ENCODE peak calls at places on chromosome 16, in four cellular contexts. Y is WERI-Rb-1, O is brain microvascular endothelial cell, C is caudate nucleus. Q is an unnamed sample.
A peak's percentile ranks its signal among the peaks of the same experiment; 100 is the strongest.

GRCh38 chr16:89117239-89117974 is 23.8 kb downstream of the ACSF3 start:
- DNase-seq in O (no peak), C (no peak), Y (no peak), Q (no peak)

GRCh38 chr16:89094252-89094901 is 725 bp downstream of the ACSF3 start:
- DNase-seq in C (no peak), Y (no peak), O (no peak), Q (no peak)

GRCh38 chr16:23131841-23132576 is 17.2 kb downstream of the USP31 start:
- DNase-seq in C (no peak), Y (no peak), O (no peak), Q (no peak)

GRCh38 chr16:9126609-9127008 is 35.2 kb downstream of the HAPSTR1 start:
- DNase-seq in O (no peak), Y (no peak), C (no peak), Q (no peak)

GRCh38 chr16:70573451-70574121 is 50.0 kb downstream of the SF3B3 start:
- DNase-seq in C (no peak), Y (no peak), O (peak; percentile 93), Q (no peak)

GRCh38 chr16:84196727-84197486 is 6.0 kb downstream of the ADAD2 start:
- DNase-seq in O (no peak), C (no peak), Y (no peak), Q (no peak)

GRCh38 chr16:1773703-1774455 is 945 bp upstream of the MRPS34 start:
- DNase-seq in Y (no peak), C (no peak), O (no peak), Q (no peak)

GRCh38 chr16:85377388-85378144 is 235.6 kb upstream of the GSE1 start:
- DNase-seq in Y (no peak), C (no peak), O (no peak), Q (no peak)

GRCh38 chr16:68313116-68313515 is 2.3 kb downstream of the PRMT7 start:
- DNase-seq in C (no peak), O (no peak), Y (peak; percentile 17), Q (no peak)

GRCh38 chr16:66278111-66278531 is 88.4 kb upstream of the CDH5 start:
- DNase-seq in O (no peak), C (no peak), Y (no peak), Q (no peak)

GRCh38 chr16:65309294-65309850 is 187.5 kb upstream of the CDH11 start:
- DNase-seq in O (no peak), Y (no peak), C (no peak), Q (no peak)

GRCh38 chr16:15899538-15900100 is 11.2 kb upstream of the CEP20 start:
- DNase-seq in C (no peak), O (peak; percentile 60), Y (no peak), Q (no peak)

GRCh38 chr16:84478172-84478948 is 26.1 kb downstream of the MEAK7 start:
- DNase-seq in Y (no peak), C (no peak), O (peak; percentile 47), Q (no peak)

GRCh38 chr16:10213748-10214147 is 31.5 kb upstream of the GRIN2A start:
- DNase-seq in C (no peak), O (no peak), Y (no peak), Q (no peak)

GRCh38 chr16:55282441-55282840 is 41.6 kb upstream of the IRX6 start:
- DNase-seq in O (no peak), Y (no peak), C (no peak), Q (no peak)

GRCh38 chr16:82470506-82471196 is 156.1 kb upstream of the CDH13 start:
- DNase-seq in O (no peak), C (no peak), Y (no peak), Q (no peak)

GRCh38 chr16:58243528-58244004 is 45.7 kb upstream of the CSNK2A2 start:
- DNase-seq in O (no peak), C (no peak), Y (no peak), Q (no peak)

GRCh38 chr16:58495861-58496331 is 4.0 kb upstream of the NDRG4 start:
- DNase-seq in O (no peak), Y (no peak), C (no peak), Q (peak; percentile 70)

GRCh38 chr16:65658339-65659275 is 536.7 kb upstream of the CDH11 start:
- DNase-seq in C (no peak), Y (no peak), O (peak; percentile 77), Q (no peak)

GRCh38 chr16:104355-104754 is 26.3 kb downstream of the MPG start:
- DNase-seq in O (no peak), C (no peak), Y (no peak), Q (no peak)

GRCh38 chr16:10314811-10315210 is 71.0 kb upstream of the ATF7IP2 start:
- DNase-seq in O (peak; percentile 1), Y (no peak), C (no peak), Q (no peak)

GRCh38 chr16:81067166-81067565 is 9.9 kb downstream of the C16orf46 start:
- DNase-seq in Y (no peak), O (no peak), C (no peak), Q (no peak)

GRCh38 chr16:4253394-4254150 is 11.7 kb upstream of the SRL start:
- DNase-seq in C (peak; percentile 98), O (peak; percentile 99), Y (peak; percentile 100), Q (peak; percentile 95)

GRCh38 chr16:82630688-82631087 is 3.9 kb downstream of the CDH13 start:
- DNase-seq in O (no peak), Y (no peak), C (no peak), Q (no peak)

GRCh38 chr16:46620265-46621005 is 744 bp downstream of the SHCBP1 start:
- DNase-seq in C (no peak), Y (no peak), O (peak; percentile 8), Q (no peak)

GRCh38 chr16:70635356-70636016 is 10.9 kb upstream of the IL34 start:
- DNase-seq in C (no peak), O (peak; percentile 73), Y (no peak), Q (no peak)

GRCh38 chr16:85138825-85139627 is 26.8 kb upstream of the CIBAR2 start:
- DNase-seq in C (no peak), Y (no peak), O (no peak), Q (no peak)

GRCh38 chr16:29313559-29313887 is 93.0 kb downstream of the NPIPB11 start:
- DNase-seq in C (no peak), O (no peak), Y (no peak), Q (no peak)
- H3K27ac ChIP-seq in C (no peak overlapping the region), O (no peak overlapping the region), Y (no peak overlapping the region), Q (no peak overlapping the region)

GRCh38 chr16:6345090-6345489 is 987.6 kb upstream of the RBFOX1 start:
- DNase-seq in O (no peak), Y (no peak), C (no peak), Q (no peak)

GRCh38 chr16:6343157-6343556 is 989.5 kb upstream of the RBFOX1 start:
- DNase-seq in C (no peak), Y (no peak), O (no peak), Q (no peak)

DNA sequence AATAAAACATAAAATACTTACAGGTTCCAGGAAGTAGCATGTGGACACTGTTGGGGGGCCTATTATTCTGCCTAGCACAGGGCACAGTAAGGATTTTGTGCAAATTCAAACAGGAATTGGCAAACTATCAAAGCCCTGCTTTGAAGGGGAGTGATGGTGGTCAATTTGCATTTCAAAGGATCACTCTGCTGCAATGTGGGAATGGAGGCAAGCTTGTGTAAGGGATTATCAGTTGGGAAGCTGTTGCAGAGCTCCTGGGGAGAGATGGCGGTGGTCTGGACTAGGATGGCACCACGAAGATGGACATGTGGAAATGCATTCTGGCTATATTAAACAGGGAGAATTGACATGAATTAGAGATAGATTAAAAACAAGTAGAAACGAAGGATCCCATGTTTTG is 990.7 kb upstream of the RBFOX1 start:
- DNase-seq in O (no peak), C (no peak), Y (no peak), Q (no peak)
- H3K27ac ChIP-seq in O (no peak overlapping the region), C (no peak overlapping the region), Y (no peak overlapping the region), Q (no peak overlapping the region)

GRCh38 chr16:75045424-75045823 is 46.6 kb downstream of the ZNRF1 start:
- DNase-seq in C (no peak), O (no peak), Y (no peak), Q (no peak)
- H3K27ac ChIP-seq in C (no peak overlapping the region), O (no peak overlapping the region), Y (no peak overlapping the region), Q (no peak overlapping the region)

GRCh38 chr16:2962334-2963073 is 1.6 kb upstream of the KREMEN2 start:
- DNase-seq in Y (no peak), O (no peak), C (no peak), Q (no peak)
- H3K27ac ChIP-seq in Y (peak overlapping the region; percentile 87), O (no peak overlapping the region), C (no peak overlapping the region), Q (no peak overlapping the region)

GRCh38 chr16:27427538-27427937 is 25.6 kb downstream of the IL21R start:
- DNase-seq in Y (no peak), C (no peak), O (no peak), Q (no peak)
- H3K27ac ChIP-seq in Y (no peak overlapping the region), C (no peak overlapping the region), O (no peak overlapping the region), Q (no peak overlapping the region)

GRCh38 chr16:50605733-50606430 is 57.7 kb downstream of the NKD1 start:
- DNase-seq in C (no peak), Y (no peak), O (no peak), Q (no peak)

GRCh38 chr16:50607970-50608557 is 59.9 kb downstream of the NKD1 start:
- DNase-seq in O (no peak), C (no peak), Y (no peak), Q (no peak)

GRCh38 chr16:50606431-50607050 is 58.3 kb downstream of the NKD1 start:
- DNase-seq in O (no peak), Y (no peak), C (no peak), Q (no peak)

GRCh38 chr16:50607051-50607431 is 58.8 kb downstream of the NKD1 start:
- DNase-seq in C (no peak), Y (no peak), O (no peak), Q (no peak)

DNA sequence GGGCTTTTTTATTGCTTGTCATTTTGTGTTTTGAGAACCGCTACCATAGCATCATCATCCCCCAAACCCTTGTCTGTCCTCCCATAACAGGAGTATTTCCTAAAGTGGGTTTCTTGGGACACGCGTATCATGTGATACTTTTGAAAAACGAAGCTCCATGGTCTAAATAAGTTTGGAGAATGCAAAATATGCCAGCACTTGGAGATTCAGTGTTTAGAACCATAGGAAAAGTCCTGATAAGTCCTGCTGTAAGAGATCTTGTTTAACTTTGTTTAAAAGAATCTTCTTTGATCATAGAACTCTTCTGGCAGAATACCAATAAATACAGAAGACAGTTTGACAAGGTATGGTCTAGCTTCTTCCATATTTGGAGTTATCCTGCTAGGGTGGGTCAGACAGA is 59.3 kb downstream of the NKD1 start:
- DNase-seq in Y (no peak), C (no peak), O (no peak), Q (no peak)
- H3K27ac ChIP-seq in Y (no peak overlapping the region), C (no peak overlapping the region), O (no peak overlapping the region), Q (no peak overlapping the region)

GRCh38 chr16:80054656-80055055 is 454.1 kb upstream of the MAF start:
- DNase-seq in Y (no peak), O (no peak), C (no peak), Q (no peak)

GRCh38 chr16:80060470-80060869 is 459.9 kb upstream of the MAF start:
- DNase-seq in C (no peak), Y (no peak), O (peak; percentile 7), Q (no peak)

GRCh38 chr16:80055831-80056230 is 455.3 kb upstream of the MAF start:
- DNase-seq in C (no peak), Y (no peak), O (no peak), Q (no peak)

GRCh38 chr16:80056334-80056733 is 455.8 kb upstream of the MAF start:
- DNase-seq in C (no peak), O (peak; percentile 51), Y (no peak), Q (no peak)

GRCh38 chr16:80058236-80058635 is 457.7 kb upstream of the MAF start:
- DNase-seq in Y (no peak), O (no peak), C (no peak), Q (no peak)
- H3K27ac ChIP-seq in Y (no peak overlapping the region), O (no peak overlapping the region), C (no peak overlapping the region), Q (no peak overlapping the region)

Q was measured in substantia nigra.